ENCODE peak calls at places on chromosomes 13 and 19, in seven cellular contexts. One of them, this sample, is unnamed.

GRCh38 chr19:871446-872265 is 12.2 kb downstream of the CFD start:
- DNase-seq in fibroblast of mammary gland: no peak
- DNase-seq in fibroblast of pulmonary artery: no peak
- DNase-seq in BJ: no peak
- DNase-seq in CD8-positive, alpha-beta T cell: no peak
- DNase-seq in mammary epithelial cell: no peak
- DNase-seq in lung: no peak
- DNase-seq in this sample: no peak

GRCh38 chr13:73531014-73531413 is 472.2 kb downstream of the KLF5 start:
- DNase-seq in BJ: no peak
- DNase-seq in fibroblast of mammary gland: no peak
- DNase-seq in CD8-positive, alpha-beta T cell: no peak
- DNase-seq in lung: peak
- DNase-seq in fibroblast of pulmonary artery: no peak
- DNase-seq in mammary epithelial cell: no peak
- DNase-seq in this sample: no peak

GRCh38 chr13:27969073-27969865 is at the start of gene CDX2:
- DNase-seq in BJ: no peak
- DNase-seq in fibroblast of pulmonary artery: no peak
- DNase-seq in fibroblast of mammary gland: no peak
- DNase-seq in mammary epithelial cell: no peak
- DNase-seq in CD8-positive, alpha-beta T cell: no peak
- DNase-seq in lung: no peak
- DNase-seq in this sample: no peak

GRCh38 chr13:90412980-90413379 is 934.5 kb upstream of the MIR17HG start:
- DNase-seq in lung: no peak
- DNase-seq in mammary epithelial cell: no peak
- DNase-seq in fibroblast of pulmonary artery: no peak
- DNase-seq in fibroblast of mammary gland: no peak
- DNase-seq in CD8-positive, alpha-beta T cell: no peak
- DNase-seq in BJ: no peak
- DNase-seq in this sample: no peak

GRCh38 chr19:48481846-48482639 is 12.9 kb downstream of the CYTH2 start:
- DNase-seq in fibroblast of pulmonary artery: no peak
- DNase-seq in fibroblast of mammary gland: peak
- DNase-seq in BJ: no peak
- DNase-seq in mammary epithelial cell: no peak
- DNase-seq in lung: no peak
- DNase-seq in CD8-positive, alpha-beta T cell: no peak
- DNase-seq in this sample: no peak

GRCh38 chr19:16442386-16443276 is 29.1 kb downstream of the EPS15L1 start:
- DNase-seq in CD8-positive, alpha-beta T cell: no peak
- DNase-seq in fibroblast of pulmonary artery: no peak
- DNase-seq in lung: no peak
- DNase-seq in BJ: no peak
- DNase-seq in fibroblast of mammary gland: no peak
- DNase-seq in mammary epithelial cell: no peak
- DNase-seq in this sample: no peak

GRCh38 chr19:5078179-5078578 is 109.3 kb downstream of the KDM4B start:
- DNase-seq in mammary epithelial cell: no peak
- DNase-seq in fibroblast of pulmonary artery: no peak
- DNase-seq in fibroblast of mammary gland: no peak
- DNase-seq in BJ: no peak
- DNase-seq in CD8-positive, alpha-beta T cell: peak
- DNase-seq in lung: no peak
- DNase-seq in this sample: no peak

GRCh38 chr19:7327802-7328201 is 20.9 kb upstream of the ARHGEF18 start:
- DNase-seq in lung: no peak
- DNase-seq in CD8-positive, alpha-beta T cell: no peak
- DNase-seq in fibroblast of mammary gland: no peak
- DNase-seq in mammary epithelial cell: no peak
- DNase-seq in BJ: no peak
- DNase-seq in fibroblast of pulmonary artery: no peak
- DNase-seq in this sample: no peak

GRCh38 chr13:49421391-49421790 is 22.5 kb downstream of the CAB39L start:
- DNase-seq in fibroblast of mammary gland: peak
- DNase-seq in CD8-positive, alpha-beta T cell: peak
- DNase-seq in lung: no peak
- DNase-seq in BJ: no peak
- DNase-seq in mammary epithelial cell: peak
- DNase-seq in fibroblast of pulmonary artery: peak
- DNase-seq in this sample: no peak
- TF ChIP-seq CTCF in fibroblast of mammary gland: peak
- TF ChIP-seq CTCF in CD8-positive, alpha-beta T cell: no peak
- TF ChIP-seq CTCF in lung: no peak
- TF ChIP-seq CTCF in BJ: no peak
- TF ChIP-seq CTCF in mammary epithelial cell: no peak
- TF ChIP-seq CTCF in fibroblast of pulmonary artery: peak
- TF ChIP-seq CTCF in this sample: no peak

DNA sequence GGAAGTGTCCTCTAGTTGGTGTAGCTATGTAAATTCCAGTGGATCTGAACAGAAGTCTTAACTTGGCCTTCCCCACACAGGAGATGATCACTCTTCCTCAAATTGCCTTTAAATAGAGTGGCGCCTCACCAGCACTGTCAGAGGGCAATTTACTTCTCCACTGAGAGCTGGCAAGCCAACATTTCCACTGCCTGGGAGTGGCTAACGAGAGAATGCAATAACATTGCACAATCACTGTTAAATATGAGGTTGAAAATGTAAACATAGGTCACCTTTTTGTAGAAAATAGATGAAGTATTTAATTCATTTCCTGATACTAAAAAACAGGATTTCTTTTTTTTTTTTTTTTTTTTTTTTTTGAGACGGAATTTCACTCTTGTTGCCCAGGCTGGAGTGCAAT is 55.4 kb upstream of the UBL3 start:
- DNase-seq in lung: peak
- DNase-seq in BJ: no peak
- DNase-seq in CD8-positive, alpha-beta T cell: no peak
- DNase-seq in fibroblast of mammary gland: peak
- DNase-seq in fibroblast of pulmonary artery: peak
- DNase-seq in mammary epithelial cell: peak
- DNase-seq in this sample: no peak
- H3K4me3 ChIP-seq in lung: no peak
- H3K4me3 ChIP-seq in BJ: no peak
- H3K4me3 ChIP-seq in CD8-positive, alpha-beta T cell: no peak
- H3K4me3 ChIP-seq in fibroblast of mammary gland: no peak
- H3K4me3 ChIP-seq in fibroblast of pulmonary artery: no peak
- H3K4me3 ChIP-seq in mammary epithelial cell: no peak
- H3K4me3 ChIP-seq in this sample: no peak

GRCh38 chr13:77820431-77821149 is 98.0 kb downstream of the EDNRB start:
- DNase-seq in fibroblast of pulmonary artery: no peak
- DNase-seq in mammary epithelial cell: no peak
- DNase-seq in BJ: no peak
- DNase-seq in fibroblast of mammary gland: no peak
- DNase-seq in lung: no peak
- DNase-seq in CD8-positive, alpha-beta T cell: no peak
- DNase-seq in this sample: no peak
- TF ChIP-seq CTCF in fibroblast of pulmonary artery: peak
- TF ChIP-seq CTCF in mammary epithelial cell: no peak
- TF ChIP-seq CTCF in BJ: no peak
- TF ChIP-seq CTCF in fibroblast of mammary gland: peak
- TF ChIP-seq CTCF in lung: no peak
- TF ChIP-seq CTCF in CD8-positive, alpha-beta T cell: no peak
- TF ChIP-seq CTCF in this sample: no peak

DNA sequence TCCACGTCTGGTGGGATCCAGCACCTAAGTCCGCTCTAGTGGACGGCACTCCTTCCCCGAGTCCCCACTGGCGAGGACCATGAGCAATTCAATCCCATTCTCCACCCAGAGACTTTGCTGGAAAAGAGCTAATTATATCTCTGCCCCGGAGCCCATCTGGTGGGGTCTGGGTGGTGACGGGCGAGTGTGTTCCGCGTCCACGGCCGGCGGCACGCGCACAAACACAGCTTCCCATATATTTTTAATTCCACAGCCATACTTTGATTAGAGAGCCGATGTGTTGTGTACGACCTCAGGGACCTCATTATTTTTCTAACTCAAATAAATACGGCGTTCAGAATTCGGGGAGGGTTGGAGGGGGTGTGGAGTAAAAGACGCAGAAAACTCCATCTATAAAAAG is 64.1 kb upstream of the ADGRE5 start:
- DNase-seq in lung: no peak
- DNase-seq in BJ: no peak
- DNase-seq in fibroblast of mammary gland: no peak
- DNase-seq in CD8-positive, alpha-beta T cell: no peak
- DNase-seq in fibroblast of pulmonary artery: no peak
- DNase-seq in mammary epithelial cell: no peak
- DNase-seq in this sample: no peak
- H3K4me3 ChIP-seq in lung: no peak
- H3K4me3 ChIP-seq in BJ: no peak
- H3K4me3 ChIP-seq in fibroblast of mammary gland: no peak
- H3K4me3 ChIP-seq in CD8-positive, alpha-beta T cell: no peak
- H3K4me3 ChIP-seq in fibroblast of pulmonary artery: no peak
- H3K4me3 ChIP-seq in mammary epithelial cell: no peak
- H3K4me3 ChIP-seq in this sample: no peak

GRCh38 chr19:18586311-18586710 is 2.3 kb upstream of the REX1BD start:
- DNase-seq in lung: no peak
- DNase-seq in fibroblast of pulmonary artery: no peak
- DNase-seq in mammary epithelial cell: no peak
- DNase-seq in BJ: no peak
- DNase-seq in CD8-positive, alpha-beta T cell: no peak
- DNase-seq in fibroblast of mammary gland: no peak
- DNase-seq in this sample: no peak
- TF ChIP-seq CTCF in lung: no peak
- TF ChIP-seq CTCF in fibroblast of pulmonary artery: peak
- TF ChIP-seq CTCF in mammary epithelial cell: no peak
- TF ChIP-seq CTCF in BJ: no peak
- TF ChIP-seq CTCF in CD8-positive, alpha-beta T cell: no peak
- TF ChIP-seq CTCF in fibroblast of mammary gland: no peak
- TF ChIP-seq CTCF in this sample: no peak

DNA sequence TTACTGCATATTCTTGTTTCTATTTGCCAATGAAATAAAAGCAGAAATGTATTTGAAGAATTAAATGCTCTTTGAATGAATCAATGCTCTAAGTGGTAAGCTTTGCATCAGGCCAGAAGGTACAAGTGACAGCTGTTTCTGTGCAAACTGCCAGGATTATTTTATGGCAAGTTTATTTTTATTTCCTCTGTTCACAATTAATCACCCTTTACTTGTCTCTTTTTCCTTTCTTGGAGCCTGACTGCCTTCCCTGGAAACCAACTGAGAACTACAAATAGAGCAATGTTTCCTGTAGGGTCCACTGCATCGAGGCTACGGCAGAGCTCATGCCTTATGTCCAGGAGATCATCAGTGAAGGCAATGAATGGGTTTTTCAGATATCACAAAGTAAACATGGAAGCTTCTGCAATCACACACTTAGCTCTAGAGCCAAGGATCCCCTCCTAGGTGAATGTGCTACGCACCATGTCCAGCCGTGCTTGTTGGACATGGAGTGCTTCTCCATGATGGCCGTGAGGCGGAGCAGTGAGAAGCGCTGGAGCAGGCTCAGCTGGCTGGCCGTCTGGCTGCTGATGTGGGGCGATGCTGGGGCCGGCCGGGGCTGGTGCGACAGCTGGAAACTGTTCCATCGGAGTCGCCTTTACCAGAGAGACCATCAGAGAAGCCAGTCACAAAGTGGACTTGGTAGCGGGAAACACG is 110.8 kb downstream of the KL start:
- DNase-seq in CD8-positive, alpha-beta T cell: no peak
- DNase-seq in mammary epithelial cell: no peak
- DNase-seq in fibroblast of pulmonary artery: peak
- DNase-seq in fibroblast of mammary gland: peak
- DNase-seq in BJ: peak
- DNase-seq in lung: no peak
- DNase-seq in this sample: no peak
- H3K4me3 ChIP-seq in CD8-positive, alpha-beta T cell: no peak
- H3K4me3 ChIP-seq in mammary epithelial cell: no peak
- H3K4me3 ChIP-seq in fibroblast of pulmonary artery: no peak
- H3K4me3 ChIP-seq in fibroblast of mammary gland: no peak
- H3K4me3 ChIP-seq in BJ: no peak
- H3K4me3 ChIP-seq in lung: no peak
- H3K4me3 ChIP-seq in this sample: no peak

This sample was measured in retinal pigment epithelial cell.